ENCODE peak calls at places on chromosomes 3 and 15, in five cellular contexts. M is posterior cingulate gyrus; O is central memory CD8-positive, alpha-beta T cell; S is T-helper 2 cell; X is RWPE1. B is an unnamed sample.

GRCh38 chr3:98213276-98213675 is 46.8 kb downstream of the OR5H15 start:
- DNase-seq in X (no peak), O (no peak), S (no peak), M (no peak), B (no peak)

GRCh38 chr3:153285194-153285641 is 123.2 kb downstream of the RAP2B start:
- DNase-seq in O (no peak), M (no peak), S (no peak), X (no peak), B (no peak)

GRCh38 chr3:117278424-117279190 is 569.0 kb downstream of the TUSC7 start:
- DNase-seq in M (no peak), O (no peak), X (peak), S (no peak), B (peak)

GRCh38 chr3:171462224-171462623 is 2.0 kb upstream of the TNIK start:
- DNase-seq in O (no peak), M (no peak), X (no peak), S (no peak), B (no peak)

GRCh38 chr15:89874926-89875564 is 18.7 kb downstream of the AP3S2 start:
- DNase-seq in S (peak), X (peak), M (peak), O (peak), B (peak)

GRCh38 chr3:86996261-86996955 is 5.5 kb upstream of the VGLL3 start:
- DNase-seq in O (no peak), S (no peak), X (no peak), M (no peak), B (no peak)

GRCh38 chr15:48592221-48592731 is 53.2 kb downstream of the FBN1 start:
- DNase-seq in M (no peak), X (no peak), O (no peak), S (no peak), B (no peak)

GRCh38 chr3:16069149-16069922 is 105.1 kb upstream of the GALNT15 start:
- DNase-seq in M (no peak), S (no peak), X (peak), O (no peak), B (no peak)

GRCh38 chr15:49990835-49991540 is 128.0 kb downstream of the ATP8B4 start:
- DNase-seq in S (no peak), O (no peak), M (no peak), X (no peak), B (no peak)

GRCh38 chr3:184366619-184367321 is 5.3 kb downstream of the POLR2H start:
- DNase-seq in X (no peak), O (no peak), M (no peak), S (no peak), B (no peak)

GRCh38 chr3:58419782-58420512 is 13.7 kb downstream of the PDHB start:
- DNase-seq in O (no peak), X (no peak), M (no peak), S (no peak), B (no peak)

GRCh38 chr3:19149388-19149787 is 1.1 kb downstream of the KCNH8 start:
- DNase-seq in X (no peak), S (no peak), M (no peak), O (no peak), B (no peak)

GRCh38 chr3:106485802-106486201 is 617.0 kb upstream of the CBLB start:
- DNase-seq in X (no peak), M (no peak), S (no peak), O (no peak), B (no peak)

GRCh38 chr15:70234256-70234965 is 136.7 kb upstream of the TLE3 start:
- DNase-seq in X (no peak), S (no peak), O (no peak), M (no peak), B (no peak)

GRCh38 chr15:70437882-70438331 is 325.5 kb downstream of the UACA start:
- DNase-seq in X (peak), S (no peak), O (no peak), M (no peak), B (no peak)

GRCh38 chr3:158260392-158260791 is 150.5 kb downstream of the RSRC1 start:
- DNase-seq in S (no peak), X (no peak), O (no peak), M (no peak), B (no peak)

GRCh38 chr3:23806322-23807160 is 786 bp downstream of the UBE2E1 start:
- DNase-seq in S (no peak), O (no peak), M (no peak), X (no peak), B (no peak)

GRCh38 chr3:2784627-2785026 is 325.5 kb downstream of the IL5RA start:
- DNase-seq in M (no peak), S (no peak), O (no peak), X (no peak), B (no peak)

GRCh38 chr15:69719527-69719926 is 266.9 kb downstream of the RPLP1 start:
- DNase-seq in S (no peak), M (no peak), X (no peak), O (peak), B (no peak)

GRCh38 chr15:60905587-60905986 is 323.5 kb downstream of the RORA start:
- DNase-seq in M (no peak), O (peak), S (no peak), X (no peak), B (no peak)

GRCh38 chr3:143952569-143953069 is 19.0 kb upstream of the DIPK2A start:
- DNase-seq in M (no peak), S (no peak), X (no peak), O (no peak), B (no peak)

GRCh38 chr3:183069086-183069485 is 30.2 kb downstream of the MCCC1 start:
- DNase-seq in M (no peak), X (no peak), S (no peak), O (no peak), B (no peak)

GRCh38 chr3:49180116-49180515 is 8.7 kb downstream of the KLHDC8B start:
- DNase-seq in O (no peak), S (no peak), X (no peak), M (no peak), B (no peak)

GRCh38 chr15:45704329-45705249 is 69.8 kb downstream of the SQOR start:
- DNase-seq in M (no peak), X (no peak), S (no peak), O (no peak), B (no peak)

GRCh38 chr3:141082064-141082463 is 30.9 kb downstream of the SPSB4 start:
- DNase-seq in X (no peak), S (no peak), M (no peak), O (no peak), B (no peak)

GRCh38 chr3:49244589-49245205 is 32.3 kb downstream of the C3orf62 start:
- DNase-seq in M (no peak), X (peak), O (no peak), S (no peak), B (peak)

GRCh38 chr3:127421943-127422662 is 134.3 kb upstream of the PRR20G start:
- DNase-seq in S (no peak), X (no peak), M (no peak), O (no peak), B (no peak)

GRCh38 chr3:156743859-156744258 is 69.5 kb downstream of the TIPARP start:
- DNase-seq in O (no peak), X (no peak), M (no peak), S (no peak), B (no peak)

GRCh38 chr3:134351421-134351820 is 22.8 kb downstream of the AMOTL2 start:
- DNase-seq in O (no peak), S (no peak), X (no peak), M (no peak), B (no peak)

GRCh38 chr3:48013288-48013980 is 2.8 kb downstream of the MAP4 start:
- DNase-seq in M (no peak), X (peak), S (no peak), O (no peak), B (no peak)

GRCh38 chr3:89198598-89198997 is 91.2 kb downstream of the EPHA3 start:
- DNase-seq in X (no peak), M (no peak), O (no peak), S (no peak), B (no peak)